ENCODE peak calls at places on chromosomes 7 and 10, in five cellular contexts. One of them, this sample, is unnamed.

GRCh38 chr7:107025449-107026103 is 18.9 kb upstream of the PRKAR2B start:
- DNase-seq in HT1080: peak; percentile 45
- DNase-seq in GF-D8: no peak
- DNase-seq in NCI-H1930: no peak
- DNase-seq in NCI-H2171 treated with DMSO at 0.1 percent for 48 hours: no peak
- DNase-seq in this sample: no peak

GRCh38 chr7:29243777-29244655 is 49.4 kb downstream of the CHN2 start:
- DNase-seq in HT1080: peak; percentile 7
- DNase-seq in GF-D8: no peak
- DNase-seq in NCI-H2171 treated with DMSO at 0.1 percent for 48 hours: no peak
- DNase-seq in NCI-H1930: no peak
- DNase-seq in this sample: no peak

GRCh38 chr10:47330366-47330765 is 8.1 kb downstream of the GDF2 start:
- DNase-seq in GF-D8: no peak
- DNase-seq in NCI-H1930: no peak
- DNase-seq in NCI-H2171 treated with DMSO at 0.1 percent for 48 hours: no peak
- DNase-seq in HT1080: no peak
- DNase-seq in this sample: no peak

GRCh38 chr7:90391488-90391887 is 11.8 kb upstream of the CLDN12 start:
- DNase-seq in GF-D8: no peak
- DNase-seq in HT1080: no peak
- DNase-seq in NCI-H2171 treated with DMSO at 0.1 percent for 48 hours: no peak
- DNase-seq in NCI-H1930: no peak
- DNase-seq in this sample: no peak

GRCh38 chr7:40301486-40302065 is 166.8 kb downstream of the SUGCT start:
- DNase-seq in NCI-H1930: no peak
- DNase-seq in NCI-H2171 treated with DMSO at 0.1 percent for 48 hours: no peak
- DNase-seq in HT1080: no peak
- DNase-seq in GF-D8: no peak
- DNase-seq in this sample: no peak

GRCh38 chr7:65983965-65984654 is 2.1 kb upstream of the GUSB start:
- DNase-seq in HT1080: peak; percentile 26
- DNase-seq in NCI-H2171 treated with DMSO at 0.1 percent for 48 hours: no peak
- DNase-seq in NCI-H1930: no peak
- DNase-seq in GF-D8: no peak
- DNase-seq in this sample: no peak

GRCh38 chr10:118721005-118721876 is 33.5 kb downstream of the CACUL1 start:
- DNase-seq in NCI-H1930: peak; percentile 35
- DNase-seq in HT1080: peak; percentile 42
- DNase-seq in GF-D8: peak; percentile 2
- DNase-seq in NCI-H2171 treated with DMSO at 0.1 percent for 48 hours: peak; percentile 49
- DNase-seq in this sample: no peak

GRCh38 chr10:92846-93245 is 42.4 kb upstream of the ZMYND11 start:
- DNase-seq in GF-D8: no peak
- DNase-seq in NCI-H2171 treated with DMSO at 0.1 percent for 48 hours: no peak
- DNase-seq in NCI-H1930: no peak
- DNase-seq in HT1080: no peak
- DNase-seq in this sample: no peak

GRCh38 chr10:108439397-108439796 is 1274.9 kb upstream of the SORCS1 start:
- DNase-seq in GF-D8: no peak
- DNase-seq in NCI-H2171 treated with DMSO at 0.1 percent for 48 hours: no peak
- DNase-seq in NCI-H1930: no peak
- DNase-seq in HT1080: peak; percentile 23
- DNase-seq in this sample: no peak

GRCh38 chr7:37031571-37032257 is 307.4 kb upstream of the AOAH start:
- DNase-seq in HT1080: peak; percentile 100
- DNase-seq in GF-D8: no peak
- DNase-seq in NCI-H2171 treated with DMSO at 0.1 percent for 48 hours: no peak
- DNase-seq in NCI-H1930: peak; percentile 46
- DNase-seq in this sample: peak; percentile 78

GRCh38 chr7:134654104-134654775 is 7.6 kb downstream of the BPGM start:
- DNase-seq in NCI-H1930: no peak
- DNase-seq in NCI-H2171 treated with DMSO at 0.1 percent for 48 hours: no peak
- DNase-seq in GF-D8: no peak
- DNase-seq in HT1080: no peak
- DNase-seq in this sample: no peak

GRCh38 chr10:48465860-48466521 is 138.9 kb downstream of the ARHGAP22 start:
- DNase-seq in NCI-H1930: no peak
- DNase-seq in GF-D8: no peak
- DNase-seq in HT1080: no peak
- DNase-seq in NCI-H2171 treated with DMSO at 0.1 percent for 48 hours: no peak
- DNase-seq in this sample: no peak

GRCh38 chr7:41820117-41820671 is 117.3 kb upstream of the INHBA start:
- DNase-seq in NCI-H2171 treated with DMSO at 0.1 percent for 48 hours: no peak
- DNase-seq in GF-D8: no peak
- DNase-seq in HT1080: no peak
- DNase-seq in NCI-H1930: no peak
- DNase-seq in this sample: no peak

GRCh38 chr10:105727131-105727530 is 1086.0 kb downstream of the SORCS3 start:
- DNase-seq in NCI-H2171 treated with DMSO at 0.1 percent for 48 hours: no peak
- DNase-seq in NCI-H1930: no peak
- DNase-seq in HT1080: no peak
- DNase-seq in GF-D8: no peak
- DNase-seq in this sample: no peak

GRCh38 chr7:121160150-121161008 is 168.4 kb upstream of the WNT16 start:
- DNase-seq in GF-D8: no peak
- DNase-seq in HT1080: no peak
- DNase-seq in NCI-H1930: no peak
- DNase-seq in NCI-H2171 treated with DMSO at 0.1 percent for 48 hours: no peak
- DNase-seq in this sample: no peak

GRCh38 chr10:60845038-60845437 is 66.8 kb downstream of the CDK1 start:
- DNase-seq in GF-D8: no peak
- DNase-seq in NCI-H2171 treated with DMSO at 0.1 percent for 48 hours: no peak
- DNase-seq in HT1080: no peak
- DNase-seq in NCI-H1930: no peak
- DNase-seq in this sample: no peak

GRCh38 chr7:73899731-73900142 is 38.8 kb downstream of the TMEM270 start:
- DNase-seq in NCI-H2171 treated with DMSO at 0.1 percent for 48 hours: peak; percentile 75
- DNase-seq in NCI-H1930: no peak
- DNase-seq in GF-D8: no peak
- DNase-seq in HT1080: peak; percentile 10
- DNase-seq in this sample: no peak

GRCh38 chr7:47513741-47514241 is 68.1 kb downstream of the TNS3 start:
- DNase-seq in NCI-H2171 treated with DMSO at 0.1 percent for 48 hours: no peak
- DNase-seq in GF-D8: no peak
- DNase-seq in NCI-H1930: no peak
- DNase-seq in HT1080: no peak
- DNase-seq in this sample: no peak

GRCh38 chr7:47100815-47101435 is 481.0 kb downstream of the TNS3 start:
- DNase-seq in GF-D8: no peak
- DNase-seq in NCI-H1930: no peak
- DNase-seq in HT1080: peak; percentile 46
- DNase-seq in NCI-H2171 treated with DMSO at 0.1 percent for 48 hours: no peak
- DNase-seq in this sample: no peak

GRCh38 chr10:62732841-62733653 is 71.5 kb upstream of the ADO start:
- DNase-seq in GF-D8: no peak
- DNase-seq in NCI-H2171 treated with DMSO at 0.1 percent for 48 hours: no peak
- DNase-seq in HT1080: peak; percentile 92
- DNase-seq in NCI-H1930: no peak
- DNase-seq in this sample: no peak

GRCh38 chr7:4849390-4849789 is 12.4 kb downstream of the PAPOLB start:
- DNase-seq in HT1080: no peak
- DNase-seq in GF-D8: peak; percentile 8
- DNase-seq in NCI-H2171 treated with DMSO at 0.1 percent for 48 hours: peak; percentile 53
- DNase-seq in NCI-H1930: peak; percentile 30
- DNase-seq in this sample: no peak

GRCh38 chr10:116536810-116537209 is 8.9 kb upstream of the PNLIP start:
- DNase-seq in GF-D8: no peak
- DNase-seq in HT1080: peak; percentile 51
- DNase-seq in NCI-H2171 treated with DMSO at 0.1 percent for 48 hours: no peak
- DNase-seq in NCI-H1930: no peak
- DNase-seq in this sample: no peak